ENCODE peak calls at places on chromosomes 1 and 21, in four cellular contexts. G is nephron progenitor cell, D is cardiac fibroblast, Q is AG09309. I is an unnamed sample.
A peak's percentile ranks its signal among the peaks of the same experiment; 100 is the strongest.

GRCh38 chr1:192588546-192588945 is 13.0 kb downstream of the RGS1 start:
- DNase-seq in G (no peak), D (peak; percentile 33), Q (no peak), I (no peak)

GRCh38 chr1:115717541-115717940 is 51.0 kb downstream of the CASQ2 start:
- DNase-seq in G (peak; percentile 57), D (peak; percentile 57), Q (no peak), I (peak; percentile 25)

GRCh38 chr1:67544921-67545320 is 114.7 kb upstream of the SERBP1 start:
- DNase-seq in G (no peak), D (no peak), Q (no peak), I (no peak)

GRCh38 chr1:17258116-17258757 is 9.3 kb downstream of the PADI3 start:
- DNase-seq in G (no peak), D (no peak), Q (no peak), I (no peak)

GRCh38 chr1:2443285-2444137 is 31.1 kb upstream of the PEX10 start:
- DNase-seq in G (peak; percentile 70), D (no peak), Q (no peak), I (no peak)

GRCh38 chr21:42980959-42981523 is 6.7 kb downstream of the PKNOX1 start:
- DNase-seq in G (no peak), D (no peak), Q (no peak), I (no peak)

GRCh38 chr1:246106342-246106763 is 400.7 kb downstream of the SMYD3 start:
- DNase-seq in G (no peak), D (no peak), Q (no peak), I (no peak)

GRCh38 chr1:246450485-246451251 is 56.4 kb downstream of the SMYD3 start:
- DNase-seq in G (no peak), D (peak; percentile 53), Q (no peak), I (no peak)

GRCh38 chr1:41540886-41541591 is 56.6 kb upstream of the EDN2 start:
- DNase-seq in G (no peak), D (peak; percentile 16), Q (no peak), I (no peak)

GRCh38 chr1:70038025-70038424 is 167.4 kb downstream of the LRRC40 start:
- DNase-seq in G (no peak), D (peak; percentile 9), Q (peak; percentile 66), I (no peak)

GRCh38 chr1:155967410-155968400 is 10.6 kb downstream of the ARHGEF2 start:
- DNase-seq in G (peak; percentile 40), D (no peak), Q (no peak), I (no peak)

GRCh38 chr1:246221390-246222240 is 285.5 kb downstream of the SMYD3 start:
- DNase-seq in G (no peak), D (no peak), Q (no peak), I (no peak)

GRCh38 chr1:185632659-185633428 is 101.3 kb upstream of the HMCN1 start:
- DNase-seq in G (no peak), D (peak; percentile 87), Q (peak; percentile 88), I (no peak)

GRCh38 chr1:175278729-175279128 is 86.2 kb upstream of the KIAA0040 start:
- DNase-seq in G (no peak), D (no peak), Q (no peak), I (no peak)

GRCh38 chr1:59290173-59290954 is 6.5 kb upstream of the FGGY start:
- DNase-seq in G (no peak), D (peak; percentile 52), Q (no peak), I (no peak)

GRCh38 chr1:59293849-59294248 is 3.0 kb upstream of the FGGY start:
- DNase-seq in G (no peak), D (no peak), Q (no peak), I (no peak)

GRCh38 chr1:59294423-59294822 is 2.5 kb upstream of the FGGY start:
- DNase-seq in G (no peak), D (no peak), Q (no peak), I (no peak)

GRCh38 chr1:59291566-59291965 is 5.3 kb upstream of the FGGY start:
- DNase-seq in G (no peak), D (no peak), Q (no peak), I (no peak)

GRCh38 chr1:59292557-59292956 is 4.3 kb upstream of the FGGY start:
- DNase-seq in G (no peak), D (peak; percentile 94), Q (no peak), I (no peak)
- TF ChIP-seq CTCF in G (no peak), D (no peak), Q (no peak), I (no peak)

DNA sequence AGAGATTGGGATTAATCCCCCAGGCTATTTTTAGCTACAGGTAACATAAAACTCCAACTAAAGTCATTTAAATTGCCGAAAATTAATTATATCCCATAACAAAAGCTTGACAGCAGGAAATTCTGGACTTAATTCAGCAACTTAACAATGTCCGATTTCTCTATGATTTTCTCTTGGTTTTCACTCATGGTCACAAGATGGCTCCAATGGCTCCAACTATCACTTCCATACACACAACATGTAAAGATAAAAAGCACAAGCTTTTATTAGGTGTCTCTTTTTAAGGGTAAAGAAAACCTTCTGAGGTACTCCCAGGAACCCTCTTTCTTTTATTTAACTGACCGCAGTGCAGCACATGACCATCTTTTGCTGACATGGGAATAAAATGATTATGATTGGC is 363.5 kb upstream of the PTBP2 start:
- DNase-seq in G (no peak), D (no peak), Q (no peak), I (no peak)
- TF ChIP-seq CTCF in G (no peak), D (no peak), Q (no peak), I (no peak)

GRCh38 chr1:90475623-90476022 is 241.5 kb downstream of the BARHL2 start:
- DNase-seq in G (no peak), D (no peak), Q (no peak), I (no peak)
- TF ChIP-seq CTCF in G (peak; percentile 21), D (peak; percentile 23), Q (peak; percentile 20), I (peak; percentile 45)

GRCh38 chr1:111618081-111618480 is 1.5 kb upstream of the RAP1A start:
- DNase-seq in G (no peak), D (no peak), Q (no peak), I (no peak)

GRCh38 chr1:111620412-111620971 is 903 bp downstream of the RAP1A start:
- DNase-seq in G (no peak), D (no peak), Q (no peak), I (no peak)

GRCh38 chr1:111621050-111621449 is 1.5 kb downstream of the RAP1A start:
- DNase-seq in G (no peak), D (peak; percentile 49), Q (no peak), I (no peak)

GRCh38 chr1:111618953-111619634 is 495 bp upstream of the RAP1A start:
- DNase-seq in G (peak; percentile 2), D (no peak), Q (no peak), I (no peak)

GRCh38 chr1:111619635-111620411 is at the start of gene RAP1A:
- DNase-seq in G (peak; percentile 98), D (peak; percentile 95), Q (peak; percentile 46), I (peak; percentile 95)
- TF ChIP-seq CTCF in G (no peak), D (no peak), Q (no peak), I (no peak)

DNA sequence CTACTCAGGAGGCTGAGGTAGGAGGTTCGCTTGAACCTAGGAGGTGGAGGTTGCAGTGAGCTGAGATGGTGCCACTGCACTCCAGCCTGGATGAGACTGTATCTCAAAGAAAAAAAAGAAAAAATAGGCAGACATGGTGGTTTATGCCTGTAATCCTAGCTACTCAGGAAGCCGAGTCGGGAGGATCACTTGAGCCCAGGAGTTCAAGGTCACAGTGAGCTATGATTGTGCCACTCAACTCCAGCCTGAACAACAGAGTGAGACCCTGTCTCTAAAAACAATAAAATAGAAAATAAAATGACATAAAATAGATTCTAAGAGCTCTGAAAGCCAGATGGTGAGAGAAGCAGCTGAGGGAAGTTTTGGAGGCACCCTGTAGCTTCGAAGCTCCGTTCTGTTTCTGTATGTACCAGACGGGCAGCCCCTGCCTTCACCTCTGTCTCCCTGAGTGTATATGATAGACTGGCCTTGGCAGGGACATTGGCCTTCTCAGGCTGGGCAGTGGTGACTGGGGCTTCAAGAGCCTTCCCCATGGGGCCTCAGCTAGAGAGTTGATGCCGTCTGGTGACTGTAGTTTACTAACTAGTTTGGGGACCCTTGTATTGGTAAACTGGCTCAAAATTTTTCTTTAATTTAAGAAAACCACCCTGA is 54.4 kb upstream of the SPOCD1 start:
- DNase-seq in G (no peak), D (no peak), Q (no peak), I (no peak)
- TF ChIP-seq CTCF in G (no peak), D (no peak), Q (no peak), I (no peak)

DNA sequence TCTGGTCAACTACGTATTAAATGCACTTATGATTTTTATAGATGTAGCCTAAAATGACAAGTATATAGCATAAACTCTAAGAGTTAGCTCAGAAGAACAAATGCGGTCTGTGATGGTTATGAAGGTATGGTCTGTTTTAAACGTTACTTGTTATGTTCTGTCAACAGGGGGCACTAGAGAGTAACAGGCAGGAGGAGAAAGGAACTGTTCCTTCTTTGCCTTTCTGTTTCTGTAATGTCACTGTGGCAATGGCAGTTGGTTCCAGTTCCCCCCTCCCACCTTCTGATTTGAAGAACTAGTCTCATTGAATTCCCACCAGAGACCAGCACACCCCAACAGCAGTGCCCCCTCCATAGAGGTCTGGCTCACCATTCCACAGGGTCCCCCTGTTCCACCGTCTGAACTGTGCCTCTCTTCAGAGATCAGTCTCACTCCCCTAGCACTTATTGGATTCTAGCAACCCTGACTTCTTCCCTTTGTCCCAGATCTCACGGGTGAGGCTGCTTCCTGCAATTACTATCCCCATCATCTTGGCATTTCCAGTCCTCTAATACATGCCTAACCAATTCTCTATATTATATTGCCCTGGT is 14.0 kb downstream of the KRTAP24-1 start:
- DNase-seq in G (no peak), D (no peak), Q (no peak), I (no peak)
- TF ChIP-seq CTCF in G (no peak), D (no peak), Q (no peak), I (peak; percentile 36)

DNA sequence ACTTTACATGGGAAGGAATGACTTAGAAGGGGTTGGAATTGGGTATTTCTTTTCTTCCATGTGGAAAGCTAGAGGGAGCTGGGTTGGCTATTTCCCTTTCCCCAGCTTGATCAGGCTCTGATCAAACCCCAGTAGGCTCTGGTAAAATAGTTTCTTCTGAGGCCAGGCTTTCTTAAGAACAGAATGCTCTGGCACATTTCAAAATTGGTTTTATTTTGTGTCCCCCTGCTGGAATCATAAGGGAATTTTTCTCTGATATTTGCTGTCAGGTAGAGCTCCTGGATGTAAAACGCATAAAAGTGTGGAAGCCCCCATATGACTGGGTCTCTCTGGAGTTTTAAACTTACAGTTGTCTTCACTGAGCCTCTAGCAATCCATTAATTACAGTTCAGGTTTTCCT is 17.1 kb upstream of the APOBEC4 start:
- DNase-seq in G (no peak), D (no peak), Q (no peak), I (no peak)
- TF ChIP-seq CTCF in G (no peak), D (no peak), Q (no peak), I (no peak)